ENCODE peak calls at places on chromosomes 11 and 22, in seven cellular contexts. I is CD8-positive, alpha-beta memory T cell; W is left ventricle myocardium inferior; J is naive thymus-derived CD4-positive, alpha-beta T cell; H is mesendoderm; K is lower lobe of right lung; G is GM23338. R is an unnamed sample.
A peak's percentile ranks its signal among the peaks of the same experiment; 100 is the strongest.

GRCh38 chr22:47225931-47226633 is 463.6 kb downstream of the TBC1D22A start:
- DNase-seq in H (no peak), W (no peak), I (no peak), G (no peak), K (no peak), J (no peak), R (no peak)

GRCh38 chr11:60771879-60772525 is 13.1 kb upstream of the MS4A10 start:
- DNase-seq in K (peak; percentile 21), H (peak; percentile 11), I (no peak), G (no peak), W (no peak), J (no peak), R (no peak)

GRCh38 chr22:41974691-41975290 is 5.5 kb downstream of the SEPTIN3 start:
- DNase-seq in I (no peak), J (no peak), H (no peak), W (no peak), G (no peak), K (no peak), R (no peak)

GRCh38 chr11:34263462-34264186 is 94.2 kb downstream of the ABTB2 start:
- DNase-seq in J (no peak), W (peak; percentile 50), G (no peak), K (peak; percentile 73), H (peak; percentile 83), I (no peak), R (no peak)

GRCh38 chr11:82732734-82733443 is 775 bp downstream of the FAM181B start:
- DNase-seq in K (no peak), G (peak; percentile 60), J (peak; percentile 16), H (peak; percentile 27), W (no peak), I (no peak), R (no peak)

GRCh38 chr11:120179071-120179672 is 31.7 kb upstream of the OAF start:
- DNase-seq in W (no peak), K (no peak), H (no peak), I (no peak), J (no peak), G (no peak), R (no peak)

GRCh38 chr22:24768537-24769374 is 5.8 kb downstream of the PIWIL3 start:
- DNase-seq in H (peak; percentile 69), G (peak; percentile 86), I (peak; percentile 11), K (peak; percentile 58), J (no peak), W (peak; percentile 27), R (no peak)

GRCh38 chr22:50544746-50545253 is 899 bp upstream of the KLHDC7B start:
- DNase-seq in K (peak; percentile 84), G (no peak), H (no peak), I (no peak), W (no peak), J (no peak), R (no peak)

GRCh38 chr11:106032861-106033260 is 10.8 kb upstream of the MSANTD4 start:
- DNase-seq in K (no peak), W (no peak), G (no peak), I (no peak), H (no peak), J (no peak), R (no peak)

GRCh38 chr11:131408011-131408640 is 37.7 kb downstream of the NTM start:
- DNase-seq in G (peak; percentile 71), J (no peak), I (no peak), W (peak; percentile 25), K (no peak), H (peak; percentile 72), R (no peak)

GRCh38 chr22:42343551-42344081 is 73.2 kb upstream of the TCF20 start:
- DNase-seq in H (no peak), W (no peak), K (no peak), G (peak; percentile 76), J (no peak), I (no peak), R (no peak)

GRCh38 chr11:71076021-71076420 is 176.4 kb downstream of the SHANK2 start:
- DNase-seq in W (no peak), J (no peak), I (no peak), H (no peak), G (no peak), K (no peak), R (no peak)

GRCh38 chr11:10303558-10304363 is 1.1 kb upstream of the ADM start:
- DNase-seq in I (no peak), H (peak; percentile 93), J (peak; percentile 24), W (peak; percentile 28), K (peak; percentile 65), G (peak; percentile 80), R (no peak)

GRCh38 chr11:57781529-57781943 is 19.9 kb downstream of the CTNND1 start:
- DNase-seq in G (peak; percentile 92), K (peak; percentile 83), I (no peak), H (peak; percentile 98), J (no peak), W (no peak), R (no peak)
- H3K4me1 ChIP-seq in G (peaks cover 47% of the 10 kb centered on the region), K (peaks cover 99% of the 10 kb centered on the region), I (no peaks in the 10 kb centered on the region), H (peaks cover 26% of the 10 kb centered on the region), J (no peaks in the 10 kb centered on the region), W (peaks cover 100% of the 10 kb centered on the region), R (no peaks in the 10 kb centered on the region)

GRCh38 chr22:31584804-31585160 is 77.2 kb downstream of the PISD start:
- DNase-seq in J (peak; percentile 35), K (no peak), H (no peak), I (no peak), G (no peak), W (no peak), R (peak; percentile 42)
- H3K27me3 ChIP-seq in J (no peaks in the 10 kb centered on the region), K (no peaks in the 10 kb centered on the region), H (no peaks in the 10 kb centered on the region), I (no peaks in the 10 kb centered on the region), G (no peaks in the 10 kb centered on the region), W (no peaks in the 10 kb centered on the region), R (no peaks in the 10 kb centered on the region)

DNA sequence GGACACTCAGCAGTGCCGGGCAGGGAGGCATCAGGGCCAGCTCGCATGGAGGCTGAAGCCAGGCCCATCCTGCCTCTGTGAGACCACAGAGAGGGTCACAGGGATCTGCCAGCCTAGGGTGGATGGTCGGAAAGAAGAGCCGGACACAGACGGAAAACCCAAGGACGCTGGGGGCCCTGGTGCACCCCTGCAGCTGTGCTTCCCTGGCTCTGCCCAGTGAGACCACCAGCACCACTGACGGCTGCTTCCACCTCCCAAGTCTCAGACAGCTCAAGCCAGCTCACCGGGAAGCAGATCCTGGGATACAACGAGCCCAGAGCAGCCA is 42.2 kb downstream of the SHISAL1 start:
- DNase-seq in G (no peak), K (peak; percentile 28), J (no peak), W (no peak), H (no peak), I (no peak), R (no peak)
- H3K4me1 ChIP-seq in G (peaks cover 7% of the 10 kb centered on the region), K (no peaks in the 10 kb centered on the region), J (no peaks in the 10 kb centered on the region), W (no peaks in the 10 kb centered on the region), H (no peaks in the 10 kb centered on the region), I (no peaks in the 10 kb centered on the region), R (no peaks in the 10 kb centered on the region)

GRCh38 chr11:46332093-46332567 is 15.1 kb upstream of the DGKZ start:
- DNase-seq in J (no peak), H (no peak), I (no peak), K (no peak), W (no peak), G (no peak), R (no peak)

GRCh38 chr11:46334211-46334610 is 13.1 kb upstream of the DGKZ start:
- DNase-seq in J (no peak), K (no peak), I (no peak), G (no peak), W (no peak), H (no peak), R (no peak)

GRCh38 chr11:46331653-46331984 is 15.6 kb upstream of the DGKZ start:
- DNase-seq in J (no peak), I (no peak), W (no peak), K (no peak), G (no peak), H (no peak), R (no peak)

GRCh38 chr11:46332568-46333128 is 14.6 kb upstream of the DGKZ start:
- DNase-seq in J (peak; percentile 49), W (no peak), G (peak; percentile 77), H (no peak), I (no peak), K (peak; percentile 45), R (peak; percentile 35)

DNA sequence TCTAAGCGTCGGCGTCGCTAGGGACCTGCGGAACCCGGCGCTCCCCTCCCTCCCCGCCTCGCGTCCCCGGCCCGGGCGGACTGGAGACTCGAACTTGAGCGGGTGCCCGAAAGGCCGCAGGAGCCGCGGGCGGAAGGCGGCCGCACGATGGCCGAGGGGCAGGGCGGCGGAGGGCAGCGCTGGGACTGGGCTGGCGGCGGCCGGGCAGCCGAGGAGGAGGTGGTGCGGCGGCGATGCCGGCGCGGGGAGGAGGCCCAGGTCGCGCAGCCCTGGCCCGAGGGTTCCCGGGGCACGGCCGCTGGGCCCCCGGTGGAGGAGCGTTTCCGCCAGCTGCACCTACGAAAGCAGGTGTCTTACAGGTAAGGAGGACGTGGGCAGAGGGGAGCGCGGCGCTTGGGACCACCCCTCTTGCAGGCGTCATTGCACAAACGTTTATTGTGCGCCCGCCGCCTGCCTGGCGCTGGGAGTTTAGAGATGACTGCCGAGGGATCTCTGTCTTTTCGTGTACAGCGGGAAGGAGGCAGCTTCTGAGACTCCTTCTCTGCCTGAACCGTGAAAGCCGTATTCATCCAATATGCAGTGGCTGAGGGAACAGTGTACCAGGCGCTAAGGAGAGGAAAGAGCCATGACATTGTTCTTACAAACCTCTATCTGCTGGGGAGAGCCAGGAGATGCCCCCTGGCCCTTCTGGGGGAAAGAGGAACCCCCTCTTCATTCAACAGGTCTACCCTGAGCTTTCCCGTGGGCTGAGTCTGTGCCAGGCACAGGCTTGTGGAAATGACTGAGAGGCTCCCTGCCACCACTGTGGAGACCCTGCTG is 13.9 kb upstream of the DGKZ start:
- DNase-seq in W (no peak), H (no peak), I (no peak), J (peak; percentile 59), K (no peak), G (peak; percentile 73), R (no peak)
- H3K27me3 ChIP-seq in W (peaks cover 27% of the 10 kb centered on the region), H (peaks cover 10% of the 10 kb centered on the region), I (no peaks in the 10 kb centered on the region), J (peaks cover 3% of the 10 kb centered on the region), K (peaks cover 41% of the 10 kb centered on the region), G (peaks cover 61% of the 10 kb centered on the region), R (peaks cover 2% of the 10 kb centered on the region)

GRCh38 chr11:27468209-27468608 is 4.4 kb downstream of the LGR4 start:
- DNase-seq in G (no peak), H (no peak), K (no peak), J (no peak), W (no peak), I (no peak), R (no peak)
- H3K4me1 ChIP-seq in G (peaks cover 57% of the 10 kb centered on the region), H (peaks cover 4% of the 10 kb centered on the region), K (peaks cover 24% of the 10 kb centered on the region), J (peaks cover 4% of the 10 kb centered on the region), W (peaks cover 76% of the 10 kb centered on the region), I (peaks cover 9% of the 10 kb centered on the region), R (peaks cover 11% of the 10 kb centered on the region)

GRCh38 chr11:118171274-118172062 is 5.0 kb downstream of the SCN2B start:
- DNase-seq in K (peak; percentile 82), H (peak; percentile 83), W (peak; percentile 71), G (peak; percentile 94), J (peak; percentile 64), I (peak; percentile 62), R (peak; percentile 67)
- H3K27me3 ChIP-seq in K (no peaks in the 10 kb centered on the region), H (peaks cover 19% of the 10 kb centered on the region), W (peaks cover 4% of the 10 kb centered on the region), G (peaks cover 88% of the 10 kb centered on the region), J (no peaks in the 10 kb centered on the region), I (no peaks in the 10 kb centered on the region), R (no peaks in the 10 kb centered on the region)

GRCh38 chr11:68146010-68146540 is 24.9 kb upstream of the CHKA start:
- DNase-seq in K (peak; percentile 98), H (no peak), I (no peak), G (no peak), W (peak; percentile 88), J (no peak), R (no peak)
- H3K4me1 ChIP-seq in K (peaks cover 52% of the 10 kb centered on the region), H (no peaks in the 10 kb centered on the region), I (peaks cover 11% of the 10 kb centered on the region), G (no peaks in the 10 kb centered on the region), W (peaks cover 40% of the 10 kb centered on the region), J (peaks cover 5% of the 10 kb centered on the region), R (peaks cover 8% of the 10 kb centered on the region)

GRCh38 chr22:39446239-39446721 is 10.5 kb upstream of the MGAT3 start:
- DNase-seq in J (no peak), K (no peak), I (no peak), H (peak; percentile 69), G (peak; percentile 77), W (no peak), R (no peak)
- H3K27me3 ChIP-seq in J (no peaks in the 10 kb centered on the region), K (peaks cover 9% of the 10 kb centered on the region), I (no peaks in the 10 kb centered on the region), H (no peaks in the 10 kb centered on the region), G (no peaks in the 10 kb centered on the region), W (peaks cover 38% of the 10 kb centered on the region), R (no peaks in the 10 kb centered on the region)